ENCODE peak calls at places on chromosomes 4 and X, in five cellular contexts. D is cardiac muscle cell, C is AG09309, R is tibial artery, T is neural progenitor cell. K is an unnamed sample.

GRCh38 chr4:121711263-121712000 is 14.7 kb upstream of the ANXA5 start:
- DNase-seq in T (peak; percentile 92), D (peak; percentile 97), R (peak; percentile 89), C (peak; percentile 86), K (peak; percentile 44)

GRCh38 chr4:113496698-113497097 is 264.8 kb downstream of the CAMK2D start:
- DNase-seq in D (peak; percentile 16), R (no peak), T (no peak), C (no peak), K (no peak)

GRCh38 chr4:71595576-71596108 is 188.2 kb downstream of the GC start:
- DNase-seq in C (no peak), D (peak; percentile 5), R (no peak), T (no peak), K (no peak)

GRCh38 chr4:10106421-10107039 is 10.1 kb downstream of the WDR1 start:
- DNase-seq in D (peak; percentile 95), T (no peak), C (peak; percentile 86), R (peak; percentile 96), K (no peak)

GRCh38 chrX:24607616-24608015 is 39.5 kb downstream of the PCYT1B start:
- DNase-seq in R (no peak), T (no peak), D (peak; percentile 61), C (no peak), K (no peak)

GRCh38 chr4:113482325-113482724 is 279.2 kb downstream of the CAMK2D start:
- DNase-seq in T (no peak), R (no peak), D (no peak), C (no peak), K (no peak)

GRCh38 chr4:15479913-15480185 is 10.2 kb downstream of the CC2D2A start:
- DNase-seq in D (peak; percentile 51), T (no peak), R (no peak), C (peak; percentile 49), K (no peak)

GRCh38 chr4:114924311-114924710 is 189.1 kb downstream of the NDST4 start:
- DNase-seq in R (no peak), C (no peak), T (peak; percentile 65), D (no peak), K (no peak)

GRCh38 chr4:22237846-22238513 is 277.9 kb downstream of the ADGRA3 start:
- DNase-seq in D (no peak), C (no peak), R (no peak), T (peak; percentile 65), K (no peak)

GRCh38 chr4:139973015-139973414 is 181.0 kb downstream of the MAML3 start:
- DNase-seq in T (peak; percentile 24), C (no peak), D (no peak), R (no peak), K (no peak)

GRCh38 chr4:26223160-26223559 is 97.7 kb upstream of the RBPJ start:
- DNase-seq in R (no peak), D (no peak), C (no peak), T (no peak), K (no peak)

GRCh38 chr4:119706804-119707203 is 78.2 kb upstream of the PDE5A start:
- DNase-seq in T (no peak), R (no peak), D (no peak), C (no peak), K (no peak)

GRCh38 chr4:39464886-39465501 is 6.1 kb downstream of the LIAS start:
- DNase-seq in R (no peak), T (no peak), C (no peak), D (peak; percentile 92), K (peak; percentile 36)

GRCh38 chr4:3643518-3644433 is 111.6 kb upstream of the LRPAP1 start:
- DNase-seq in T (no peak), D (no peak), C (no peak), R (no peak), K (no peak)

GRCh38 chr4:73705056-73705432 is 35.3 kb upstream of the CXCL8 start:
- DNase-seq in R (no peak), C (no peak), D (no peak), T (peak; percentile 7), K (no peak)

GRCh38 chr4:866761-867390 is 40.9 kb upstream of the CPLX1 start:
- DNase-seq in D (no peak), C (no peak), R (no peak), T (no peak), K (no peak)

GRCh38 chrX:139112432-139112831 is 400.9 kb upstream of the FGF13 start:
- DNase-seq in D (no peak), C (no peak), T (no peak), R (no peak), K (no peak)

GRCh38 chr4:42709392-42710065 is 52.6 kb upstream of the ATP8A1 start:
- DNase-seq in R (no peak), C (no peak), D (no peak), T (no peak), K (no peak)

GRCh38 chrX:68532828-68533227 is 34.0 kb downstream of the YIPF6 start:
- DNase-seq in R (no peak), C (no peak), D (peak; percentile 3), T (no peak), K (no peak)

GRCh38 chr4:116839826-116840225 is 245.6 kb downstream of the TRAM1L1 start:
- DNase-seq in C (no peak), D (peak; percentile 3), T (no peak), R (no peak), K (no peak)

GRCh38 chr4:26522478-26522877 is 32.2 kb upstream of the CCKAR start:
- DNase-seq in C (peak; percentile 57), D (no peak), T (no peak), R (no peak), K (no peak)

GRCh38 chrX:142688256-142688655 is 337.5 kb upstream of the SPANXN4 start:
- DNase-seq in T (no peak), R (no peak), C (no peak), D (no peak), K (no peak)

GRCh38 chr4:30586850-30587249 is 133.3 kb upstream of the PCDH7 start:
- DNase-seq in D (no peak), R (no peak), C (no peak), T (no peak), K (no peak)

GRCh38 chr4:73019462-73020047 is 50.0 kb downstream of the COX18 start:
- DNase-seq in C (peak; percentile 7), R (no peak), D (peak; percentile 69), T (peak; percentile 67), K (peak; percentile 39)

GRCh38 chr4:46387956-46388355 is 2.0 kb downstream of the GABRA2 start:
- DNase-seq in T (no peak), D (no peak), C (no peak), R (no peak), K (no peak)

GRCh38 chr4:661856-662761 is 12.0 kb downstream of the ATP5ME start:
- DNase-seq in T (no peak), R (no peak), D (no peak), C (no peak), K (no peak)

GRCh38 chrX:16061296-16061695 is 62.1 kb upstream of the GRPR start:
- DNase-seq in D (no peak), T (no peak), C (no peak), R (no peak), K (no peak)

GRCh38 chr4:2226261-2226660 is 15.7 kb downstream of the HAUS3 start:
- DNase-seq in C (no peak), D (no peak), T (no peak), R (no peak), K (no peak)

GRCh38 chrX:152912641-152913040 is 14.8 kb downstream of the ZNF185 start:
- DNase-seq in T (no peak), R (no peak), C (no peak), D (no peak), K (no peak)

GRCh38 chrX:152913915-152914314 is 16.0 kb downstream of the ZNF185 start:
- DNase-seq in D (no peak), T (no peak), C (no peak), R (no peak), K (no peak)

GRCh38 chrX:152913354-152913753 is 15.5 kb downstream of the ZNF185 start:
- DNase-seq in C (no peak), T (no peak), D (no peak), R (no peak), K (no peak)

GRCh38 chrX:152917969-152918579 is 20.2 kb downstream of the ZNF185 start:
- DNase-seq in D (no peak), R (no peak), T (no peak), C (no peak), K (no peak)

DNA sequence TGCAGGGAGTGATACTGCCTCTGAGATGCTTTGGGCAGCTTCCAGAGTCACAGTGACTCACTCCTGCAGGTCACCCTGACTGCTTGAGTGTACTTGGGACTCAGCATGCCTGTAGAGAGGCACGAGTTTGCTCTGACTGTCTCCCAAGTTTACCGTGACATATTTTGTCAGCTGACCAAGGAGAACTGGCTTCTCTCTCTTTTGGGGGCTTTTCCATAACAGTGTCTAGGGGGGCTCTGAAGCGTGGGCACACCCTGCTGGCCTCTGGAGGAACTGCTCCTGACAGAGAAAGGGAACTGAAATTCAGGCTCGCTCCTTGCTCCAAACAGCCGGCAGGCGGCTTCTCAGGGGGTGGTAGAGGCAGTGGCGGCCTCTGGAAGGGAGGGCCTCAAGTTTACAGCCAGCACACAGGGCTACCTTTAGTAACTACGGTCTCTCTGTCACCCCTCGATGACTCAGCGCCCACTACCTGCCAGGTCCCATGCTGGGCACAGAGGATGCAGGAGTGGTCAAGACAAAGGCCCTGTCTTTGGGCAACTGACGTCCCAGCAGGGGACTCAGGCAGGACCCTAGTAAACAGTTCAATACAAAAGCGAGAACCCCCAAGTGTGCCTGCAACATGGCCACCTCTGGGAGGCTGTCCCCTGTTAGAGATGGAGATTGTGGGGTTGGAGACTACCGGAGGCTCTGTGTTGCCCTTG is 17.8 kb downstream of the ZNF185 start:
- DNase-seq in D (peak; percentile 32), C (no peak), T (peak; percentile 62), R (no peak), K (peak; percentile 77)
- TF ChIP-seq CTCF in D (peak; percentile 72), C (peak; percentile 60), T (peak; percentile 69), R (peak; percentile 34), K (peak; percentile 73)

GRCh38 chr4:60759518-60760245 is 440.4 kb upstream of the ADGRL3 start:
- DNase-seq in R (no peak), C (no peak), T (no peak), D (no peak), K (no peak)
- TF ChIP-seq CTCF in R (no peak), C (no peak), T (peak; percentile 37), D (peak; percentile 26), K (peak; percentile 26)

GRCh38 chr4:181261279-181261678 is 981.9 kb upstream of the TENM3 start:
- DNase-seq in R (no peak), D (no peak), T (peak; percentile 80), C (no peak), K (no peak)
- TF ChIP-seq CTCF in R (no peak), D (no peak), T (peak; percentile 64), C (peak; percentile 37), K (no peak)

DNA sequence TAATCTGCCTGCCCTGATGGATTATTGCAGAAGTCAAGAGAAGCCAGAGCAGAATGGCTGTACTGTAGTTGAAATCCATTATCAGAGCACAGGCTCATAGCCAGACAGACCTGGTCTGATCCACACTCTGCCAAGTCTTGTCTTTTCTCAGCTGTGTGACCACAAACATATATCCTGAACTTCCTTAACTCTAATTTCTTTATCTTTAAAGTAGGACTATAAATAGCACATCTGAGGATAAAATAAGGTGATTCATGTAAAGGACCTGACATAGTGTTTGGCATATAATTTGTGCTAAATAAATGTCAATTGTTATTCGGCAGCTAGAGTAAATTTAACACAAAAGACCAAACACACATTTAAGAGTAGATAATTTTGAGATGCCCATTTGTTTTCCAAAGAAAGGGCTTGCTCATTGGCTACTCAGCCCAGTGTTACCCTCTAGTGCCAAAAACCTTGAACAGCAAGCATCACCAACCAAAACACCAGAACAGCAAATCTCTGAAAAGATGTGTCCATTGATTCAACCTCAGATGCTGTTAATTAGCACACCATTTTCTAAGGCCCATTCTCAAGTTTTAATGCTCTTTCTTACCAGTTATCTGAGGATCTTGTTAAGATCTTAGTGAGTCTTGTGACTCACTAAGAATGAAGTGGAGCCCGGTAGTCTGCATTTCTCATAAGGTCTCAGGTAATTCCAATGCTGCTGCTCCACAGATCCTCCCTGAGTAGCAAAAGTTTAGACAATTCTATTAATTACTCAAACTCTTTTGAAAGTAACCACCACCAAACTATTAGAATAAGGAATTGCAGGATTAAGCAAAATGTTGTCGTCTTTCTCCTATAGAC is 108.8 kb downstream of the HHIP start:
- DNase-seq in D (peak; percentile 71), R (no peak), C (peak; percentile 14), T (peak; percentile 31), K (peak; percentile 4)
- TF ChIP-seq CTCF in D (peak; percentile 65), R (no peak), C (peak; percentile 69), T (peak; percentile 61), K (no peak)